ENCODE peak calls at places on chromosomes 16 and 17, in nine cellular contexts. S is IMR-90, M is GM12892, H is lower leg skin, Y is heart left ventricle, B is right lobe of liver, T is adrenal gland, K is Peyer's patch, O is HepG2. F is an unnamed sample.

GRCh38 chr17:14052886-14053615 is 16.3 kb upstream of the COX10 start:
- DNase-seq in M (no peak), B (no peak), H (no peak), T (no peak), Y (no peak), S (no peak), O (peak), K (no peak), F (no peak)

GRCh38 chr17:69417545-69418483 is 3.3 kb downstream of the MAP2K6 start:
- DNase-seq in B (no peak), H (no peak), T (no peak), O (no peak), K (no peak), S (no peak), Y (no peak), M (no peak), F (no peak)

GRCh38 chr17:37131064-37131463 is 182.3 kb downstream of the AATF start:
- DNase-seq in T (no peak), Y (no peak), H (no peak), O (no peak), S (peak), B (no peak), M (no peak), K (no peak), F (no peak)

GRCh38 chr16:51376080-51376479 is 225.0 kb upstream of the SALL1 start:
- DNase-seq in S (no peak), M (no peak), O (no peak), B (no peak), T (no peak), H (no peak), Y (no peak), K (no peak), F (no peak)

GRCh38 chr17:46869296-46869695 is 17.9 kb downstream of the WNT9B start:
- DNase-seq in H (no peak), K (no peak), B (no peak), Y (no peak), T (no peak), M (no peak), S (no peak), O (no peak), F (no peak)

GRCh38 chr16:2205967-2206313 is 686 bp downstream of the MLST8 start:
- DNase-seq in B (peak), Y (no peak), K (no peak), O (no peak), T (no peak), H (no peak), M (no peak), S (no peak), F (no peak)

GRCh38 chr17:67520916-67521772 is 144.1 kb downstream of the PITPNC1 start:
- DNase-seq in Y (no peak), O (no peak), K (no peak), M (no peak), B (no peak), T (no peak), S (peak), H (peak), F (no peak)

GRCh38 chr16:71645450-71645849 is 19.5 kb downstream of the MARVELD3 start:
- DNase-seq in B (no peak), H (no peak), O (peak), Y (no peak), M (no peak), S (peak), T (no peak), K (no peak), F (peak)

GRCh38 chr16:78768723-78769122 is 669.3 kb downstream of the WWOX start:
- DNase-seq in K (no peak), B (no peak), O (no peak), H (no peak), M (no peak), Y (no peak), T (no peak), S (no peak), F (no peak)

GRCh38 chr17:39750131-39751015 is 12.6 kb downstream of the GRB7 start:
- DNase-seq in S (no peak), O (peak), H (peak), Y (peak), K (no peak), B (no peak), T (no peak), M (peak), F (no peak)

GRCh38 chr17:33436321-33436720 is 143.2 kb upstream of the ASIC2 start:
- DNase-seq in T (no peak), Y (no peak), K (no peak), S (peak), H (no peak), B (no peak), O (no peak), M (no peak), F (peak)

DNA sequence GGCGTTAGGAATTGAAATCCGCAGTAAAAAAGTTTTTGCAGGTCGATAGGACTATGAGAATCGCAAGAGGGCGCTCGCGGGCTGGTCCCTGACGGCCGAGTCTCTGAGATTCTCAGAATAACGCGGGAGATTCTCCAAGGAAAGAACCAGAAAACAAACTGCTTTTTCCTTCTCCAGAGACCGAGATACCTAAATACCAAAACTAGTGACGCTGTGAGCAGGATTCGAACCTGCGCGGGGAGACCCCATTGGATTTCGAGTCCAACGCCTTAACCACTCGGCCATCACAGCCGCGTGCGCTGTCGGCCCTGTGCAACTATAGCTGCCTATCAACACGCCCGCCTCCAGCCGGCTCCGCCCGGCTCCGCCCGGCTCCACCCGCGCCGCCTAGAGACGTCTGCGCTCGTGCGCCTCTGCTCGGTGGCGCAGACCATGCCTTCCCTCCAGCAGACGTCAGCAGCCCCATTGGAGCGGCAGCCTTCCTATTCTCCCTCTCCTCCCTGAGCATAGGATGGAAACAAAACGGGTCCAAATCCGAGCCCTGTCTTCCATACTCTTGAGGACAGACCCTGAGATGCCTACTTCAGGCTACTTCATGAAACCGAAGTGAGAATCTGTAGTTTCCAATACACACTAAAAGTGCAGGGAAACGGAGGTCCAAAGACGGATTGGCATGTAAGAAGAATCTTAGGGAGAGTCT is 13.4 kb downstream of the PER1 start:
- DNase-seq in T (peak), H (peak), Y (peak), K (peak), B (peak), O (peak), M (peak), S (peak), F (peak)
- TF ChIP-seq POLR2A in T (peak), H (no peak), Y (peak), K (peak), B (peak), O (no peak), M (peak), S (peak), F (peak)

DNA sequence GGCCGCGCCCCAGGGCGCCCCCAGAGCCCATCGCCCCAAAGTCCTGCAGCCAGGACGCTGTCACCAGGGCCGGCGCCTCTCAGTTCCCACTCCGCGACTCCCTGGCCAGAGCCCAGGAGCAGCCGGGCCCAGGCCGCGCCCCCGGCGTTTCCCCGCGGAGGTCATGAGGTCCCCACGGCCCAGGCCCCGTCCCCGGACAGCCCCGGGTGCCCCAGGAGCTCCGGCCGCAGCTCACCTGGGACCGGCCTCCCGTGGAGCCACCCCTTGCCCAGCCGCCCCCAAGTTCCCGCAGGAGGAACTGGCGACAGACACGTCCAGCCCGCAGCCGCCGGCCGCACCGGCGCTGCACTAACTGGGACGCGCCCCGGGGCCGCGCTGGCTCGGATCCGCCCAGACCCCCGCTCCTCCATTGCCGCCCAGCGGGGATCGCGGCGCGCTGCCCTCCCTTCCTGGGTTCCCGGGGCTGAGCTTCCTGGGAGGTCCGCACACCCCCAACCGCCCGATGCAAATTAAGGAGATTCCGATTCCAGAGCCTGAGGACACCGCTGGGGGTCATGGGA is 9.7 kb downstream of the AHSP start:
- DNase-seq in T (no peak), O (no peak), Y (no peak), S (no peak), H (peak), M (no peak), K (no peak), B (no peak), F (peak)
- TF ChIP-seq POLR2A in T (no peak), O (no peak), Y (no peak), S (no peak), H (no peak), M (no peak), K (no peak), B (no peak), F (no peak)

DNA sequence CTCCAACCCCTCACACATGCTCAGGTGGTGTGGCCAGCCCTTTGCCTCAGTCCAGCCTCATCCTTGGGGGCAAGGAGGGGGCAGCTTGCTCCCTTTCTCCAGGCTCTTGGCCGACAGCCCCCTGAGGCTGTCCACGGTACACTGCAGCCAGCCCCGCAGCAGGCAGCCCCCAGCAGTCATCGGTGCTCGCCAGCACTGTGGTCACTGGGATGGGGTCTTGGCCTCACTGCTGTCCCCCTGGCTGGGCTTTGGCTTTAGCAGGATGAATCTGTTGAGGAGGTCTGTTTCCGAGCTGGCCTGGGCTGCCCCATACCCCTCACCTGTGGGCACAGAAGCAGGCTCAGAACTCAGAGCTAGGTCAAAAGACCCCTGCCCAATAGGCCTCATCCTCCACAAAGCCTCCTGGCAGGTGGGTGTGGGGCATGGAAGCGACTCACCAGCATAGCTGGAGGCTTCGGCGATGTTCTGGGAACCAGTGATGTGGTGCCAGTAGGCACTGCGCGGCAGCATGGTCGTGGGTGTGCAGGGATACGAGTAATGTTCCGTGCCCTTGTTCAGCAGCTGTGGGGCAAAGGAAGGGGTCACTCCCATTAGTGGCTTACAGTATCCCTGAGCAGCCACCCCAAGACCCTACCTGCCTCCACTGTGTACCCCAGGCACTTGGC is 10.8 kb downstream of the POLR2C start:
- DNase-seq in K (peak), O (no peak), H (peak), T (no peak), S (no peak), Y (no peak), B (no peak), M (no peak), F (no peak)
- TF ChIP-seq POLR2A in K (no peak), O (no peak), H (no peak), T (no peak), S (no peak), Y (no peak), B (no peak), M (no peak), F (peak)

GRCh38 chr17:28662527-28662829 is 473 bp downstream of the SUPT6H start:
- DNase-seq in K (no peak), Y (no peak), B (no peak), H (no peak), O (no peak), M (no peak), T (no peak), S (no peak), F (peak)

GRCh38 chr17:28665994-28666393 is 4.0 kb downstream of the SUPT6H start:
- DNase-seq in H (no peak), S (no peak), K (no peak), Y (no peak), O (no peak), M (no peak), T (no peak), B (no peak), F (no peak)

GRCh38 chr17:28663723-28664122 is 1.7 kb downstream of the SUPT6H start:
- DNase-seq in M (no peak), O (no peak), K (no peak), H (peak), B (no peak), Y (no peak), S (no peak), T (no peak), F (peak)

GRCh38 chr17:28657756-28658155 is 4.0 kb downstream of the SDF2 start:
- DNase-seq in M (no peak), B (no peak), K (no peak), S (peak), O (no peak), T (no peak), Y (no peak), H (peak), F (no peak)

DNA sequence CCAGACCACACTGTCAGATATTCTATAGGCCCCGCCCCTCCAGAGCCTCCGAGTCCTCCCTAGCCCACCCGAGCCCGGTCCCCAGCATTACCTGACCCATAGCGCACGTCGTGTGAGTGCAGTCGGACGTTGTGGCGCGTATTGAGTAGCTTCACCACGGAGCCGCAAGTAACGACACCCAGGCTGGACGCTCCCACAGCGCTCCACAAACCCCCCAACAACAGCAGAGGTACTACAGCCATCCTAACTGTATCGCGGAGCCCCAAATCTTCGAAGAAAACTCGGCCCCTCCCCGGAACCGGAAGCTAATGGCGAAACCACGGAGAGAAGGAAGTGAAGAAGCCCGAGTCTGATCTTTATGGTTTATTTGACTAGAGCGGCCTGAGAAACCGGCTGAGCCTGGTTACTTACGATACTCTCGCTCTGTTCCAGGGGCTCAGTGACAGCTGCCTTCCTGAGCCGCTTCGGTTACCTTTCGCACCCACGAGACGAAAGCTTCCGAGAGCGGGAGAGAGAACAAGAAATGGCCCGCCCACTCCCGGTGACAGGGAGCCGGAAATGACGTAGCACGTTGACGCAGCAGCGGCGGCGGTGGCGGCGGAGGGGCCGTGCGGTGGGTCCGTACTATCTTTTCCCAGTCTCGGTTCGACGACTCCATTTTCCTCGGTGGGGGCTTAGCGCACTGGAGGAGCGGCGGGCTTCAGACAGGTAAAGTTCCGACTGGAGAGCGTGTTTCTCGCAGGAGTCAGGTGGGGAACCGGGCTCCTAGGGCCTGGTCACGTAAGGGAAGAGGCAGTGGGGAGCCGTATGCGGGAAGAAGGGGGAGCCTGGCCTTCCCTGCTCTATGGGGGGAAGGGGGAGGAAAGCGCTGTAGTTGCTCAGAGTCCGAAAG is at the start of the genes SDF2 and SUPT6H:
- DNase-seq in Y (peak), S (peak), H (peak), M (peak), K (peak), B (peak), O (peak), T (peak), F (peak)
- TF ChIP-seq POLR2A in Y (peak), S (peak), H (no peak), M (peak), K (peak), B (peak), O (peak), T (peak), F (peak)

GRCh38 chr16:11224096-11224893 is 31.7 kb downstream of the SOCS1 start:
- DNase-seq in T (peak), B (peak), Y (peak), O (peak), H (peak), M (peak), S (no peak), K (peak), F (peak)
- TF ChIP-seq POLR2A in T (no peak), B (no peak), Y (no peak), O (no peak), H (no peak), M (peak), S (no peak), K (peak), F (peak)

GRCh38 chr17:63549946-63550815 is at the start of gene DCAF7:
- DNase-seq in B (peak), M (peak), T (peak), K (peak), H (peak), O (peak), Y (peak), S (peak), F (peak)
- TF ChIP-seq POLR2A in B (peak), M (peak), T (peak), K (peak), H (no peak), O (peak), Y (peak), S (peak), F (peak)

GRCh38 chr16:49528035-49528434 is 154.4 kb downstream of the C16orf78 start:
- DNase-seq in B (no peak), O (no peak), T (no peak), K (no peak), Y (no peak), M (no peak), S (no peak), H (no peak), F (no peak)
- TF ChIP-seq POLR2A in B (no peak), O (no peak), T (no peak), K (no peak), Y (no peak), M (no peak), S (no peak), H (no peak), F (no peak)